ENCODE peak calls at places on chromosome 4, in eight cellular contexts. F is stimulated activated CD4-positive, alpha-beta T cell treated with anti-CD3 and anti-CD28 coated beads, Interleukin-2, amount 100 ng/mL, for 48 hours; Z is GDM1; I is amniotic stem cell; V is HFFc6; T is activated CD4-positive, alpha-beta T cell treated with anti-CD3 and anti-CD28 coated beads for 1 hour; Y is hypothalamus; X is RPMI7951. O is an unnamed sample.

GRCh38 chr4:152485726-152486276 is 50.1 kb downstream of the FBXW7 start:
- DNase-seq in Y (no peak), Z (no peak), V (peak), T (no peak), F (peak), I (peak), X (peak), O (no peak)

GRCh38 chr4:150970685-150971151 is 44.4 kb downstream of the LRBA start:
- DNase-seq in T (no peak), Z (no peak), I (no peak), V (no peak), Y (no peak), X (no peak), F (no peak), O (no peak)

GRCh38 chr4:70901607-70901983 is 574 bp upstream of the MOB1B start:
- DNase-seq in I (no peak), Z (no peak), X (no peak), V (no peak), Y (no peak), T (no peak), F (no peak), O (no peak)

GRCh38 chr4:125191252-125191651 is 123.5 kb upstream of the FAT4 start:
- DNase-seq in F (no peak), Y (no peak), Z (no peak), V (peak), X (no peak), T (no peak), I (no peak), O (no peak)

GRCh38 chr4:609400-610050 is 15.8 kb upstream of the PDE6B start:
- DNase-seq in F (no peak), X (no peak), Z (no peak), V (no peak), I (no peak), Y (no peak), T (no peak), O (no peak)

GRCh38 chr4:187565416-187565815 is 430.2 kb upstream of the ZFP42 start:
- DNase-seq in F (no peak), X (no peak), I (no peak), T (no peak), Y (no peak), Z (no peak), V (no peak), O (no peak)

GRCh38 chr4:11470709-11471441 is 42.2 kb upstream of the HS3ST1 start:
- DNase-seq in T (no peak), Y (no peak), Z (no peak), F (no peak), V (no peak), X (no peak), I (no peak), O (no peak)

GRCh38 chr4:113394730-113395530 is 345.5 kb downstream of the ANK2 start:
- DNase-seq in I (peak), F (peak), X (peak), V (peak), Z (peak), Y (no peak), T (no peak), O (no peak)

GRCh38 chr4:173269280-173269679 is 64.9 kb downstream of the HMGB2 start:
- DNase-seq in F (no peak), T (no peak), V (no peak), X (no peak), Z (no peak), I (no peak), Y (no peak), O (no peak)

GRCh38 chr4:76752911-76753494 is 144.9 kb downstream of the SOWAHB start:
- DNase-seq in I (peak), Z (no peak), V (peak), X (peak), Y (no peak), T (no peak), F (no peak), O (no peak)

GRCh38 chr4:106583567-106583966 is 215.0 kb upstream of the GIMD1 start:
- DNase-seq in Z (no peak), T (no peak), I (peak), V (peak), X (peak), Y (no peak), F (no peak), O (no peak)

GRCh38 chr4:88623097-88623496 is 30.8 kb downstream of the HERC3 start:
- DNase-seq in Y (no peak), V (peak), Z (no peak), F (no peak), X (peak), I (peak), T (no peak), O (no peak)

GRCh38 chr4:34469518-34469917 is 1774.8 kb downstream of the ARAP2 start:
- DNase-seq in T (no peak), V (no peak), F (no peak), Z (no peak), I (no peak), X (no peak), Y (no peak), O (no peak)

GRCh38 chr4:60743654-60744053 is 456.5 kb upstream of the ADGRL3 start:
- DNase-seq in V (no peak), F (no peak), T (no peak), I (no peak), Z (no peak), Y (no peak), X (no peak), O (no peak)

GRCh38 chr4:8726344-8726851 is 133.8 kb downstream of the CPZ start:
- DNase-seq in Z (no peak), T (peak), Y (no peak), F (no peak), V (no peak), I (no peak), X (no peak), O (peak)

GRCh38 chr4:158850800-158851644 is 82.2 kb downstream of the FNIP2 start:
- DNase-seq in T (no peak), V (peak), Z (no peak), F (no peak), X (peak), Y (no peak), I (no peak), O (no peak)

GRCh38 chr4:88244821-88245579 is 39.4 kb downstream of the PPM1K start:
- DNase-seq in I (no peak), Z (no peak), F (no peak), T (no peak), Y (no peak), X (no peak), V (no peak), O (no peak)

GRCh38 chr4:84878090-84878489 is 88.4 kb downstream of the WDFY3 start:
- DNase-seq in V (peak), T (no peak), X (peak), I (peak), F (no peak), Y (no peak), Z (no peak), O (no peak)